ENCODE peak calls at places on chromosomes 4 and X, in eight cellular contexts. T, A, R, C, W, X, V and D are unnamed samples.

GRCh38 chrX:47662144-47662657 is 3.2 kb upstream of the UXT start:
- DNase-seq in T (no peak), A (no peak), R (no peak), C (peak; percentile 75), W (no peak), X (no peak), V (no peak), D (no peak)

GRCh38 chrX:68894142-68894512 is 65.3 kb downstream of the EFNB1 start:
- DNase-seq in T (no peak), A (no peak), R (no peak), C (no peak), W (peak; percentile 75), X (no peak), V (no peak), D (no peak)

GRCh38 chr4:33453916-33454315 is 2733.7 kb downstream of the PCDH7 start:
- DNase-seq in T (no peak), A (no peak), R (no peak), C (no peak), W (no peak), X (no peak), V (no peak), D (no peak)

GRCh38 chr4:88382621-88383020 is 4.0 kb downstream of the HERC6 start:
- DNase-seq in T (no peak), A (peak; percentile 39), R (no peak), C (no peak), W (no peak), X (peak; percentile 22), V (peak; percentile 27), D (no peak)

GRCh38 chr4:12707381-12708175 is 776.6 kb downstream of the RAB28 start:
- DNase-seq in T (no peak), A (no peak), R (no peak), C (no peak), W (no peak), X (no peak), V (no peak), D (no peak)

GRCh38 chr4:46937493-46937892 is 28.4 kb upstream of the COX7B2 start:
- DNase-seq in T (no peak), A (no peak), R (no peak), C (no peak), W (no peak), X (no peak), V (no peak), D (no peak)

GRCh38 chr4:69995526-69996016 is at the start of gene STATH:
- DNase-seq in T (no peak), A (no peak), R (no peak), C (no peak), W (no peak), X (no peak), V (no peak), D (no peak)

GRCh38 chrX:97446298-97446882 is 562.7 kb downstream of the RPA4 start:
- DNase-seq in T (no peak), A (no peak), R (no peak), C (no peak), W (no peak), X (no peak), V (no peak), D (no peak)

GRCh38 chr4:8688041-8688907 is 95.7 kb downstream of the CPZ start:
- DNase-seq in T (no peak), A (no peak), R (no peak), C (peak; percentile 87), W (peak; percentile 67), X (no peak), V (no peak), D (peak; percentile 80)

GRCh38 chrX:49110417-49110816 is 13.1 kb downstream of the GPKOW start:
- DNase-seq in T (no peak), A (no peak), R (no peak), C (no peak), W (no peak), X (no peak), V (no peak), D (no peak)

GRCh38 chr4:118033148-118034060 is 882 bp upstream of the NDST3 start:
- DNase-seq in T (no peak), A (no peak), R (peak; percentile 4), C (peak; percentile 86), W (peak; percentile 77), X (no peak), V (no peak), D (peak; percentile 48)

GRCh38 chrX:124228849-124229248 is 103.6 kb upstream of the TEX13D start:
- DNase-seq in T (no peak), A (no peak), R (no peak), C (no peak), W (no peak), X (no peak), V (no peak), D (no peak)

GRCh38 chrX:98207947-98208346 is 1324.2 kb downstream of the RPA4 start:
- DNase-seq in T (no peak), A (no peak), R (no peak), C (no peak), W (no peak), X (no peak), V (no peak), D (no peak)

GRCh38 chr4:150248181-150248580 is 169.9 kb downstream of the DCLK2 start:
- DNase-seq in T (no peak), A (no peak), R (no peak), C (no peak), W (no peak), X (no peak), V (no peak), D (no peak)

GRCh38 chrX:74450803-74451449 is 29.6 kb downstream of the SLC16A2 start:
- DNase-seq in T (peak; percentile 59), A (no peak), R (no peak), C (no peak), W (no peak), X (no peak), V (no peak), D (no peak)

GRCh38 chrX:51759055-51759454 is 15.8 kb downstream of the GSPT2 start:
- DNase-seq in T (no peak), A (no peak), R (peak; percentile 85), C (no peak), W (no peak), X (no peak), V (no peak), D (no peak)

GRCh38 chrX:54306379-54306778 is 51.5 kb downstream of the WNK3 start:
- DNase-seq in T (no peak), A (no peak), R (no peak), C (no peak), W (no peak), X (no peak), V (no peak), D (no peak)

GRCh38 chrX:99001286-99001685 is 1408.8 kb downstream of the PCDH19 start:
- DNase-seq in T (no peak), A (no peak), R (no peak), C (no peak), W (no peak), X (no peak), V (no peak), D (no peak)

GRCh38 chr4:52861879-52862604 is at the start of gene RASL11B:
- DNase-seq in T (no peak), A (peak; percentile 77), R (peak; percentile 80), C (peak; percentile 91), W (peak; percentile 94), X (peak; percentile 80), V (peak; percentile 76), D (peak; percentile 82)

GRCh38 chr4:77240469-77241066 is 83.6 kb downstream of the CCNG2 start:
- DNase-seq in T (peak; percentile 24), A (peak; percentile 18), R (peak; percentile 17), C (peak; percentile 88), W (peak; percentile 84), X (peak; percentile 37), V (peak; percentile 17), D (peak; percentile 75)

GRCh38 chrX:13843150-13843721 is 26.3 kb upstream of the GPM6B start:
- DNase-seq in T (no peak), A (no peak), R (no peak), C (no peak), W (no peak), X (no peak), V (no peak), D (no peak)

GRCh38 chrX:108186811-108187210 is 95.2 kb downstream of the ATG4A start:
- DNase-seq in T (peak; percentile 59), A (no peak), R (no peak), C (no peak), W (no peak), X (no peak), V (no peak), D (no peak)

GRCh38 chr4:38241541-38241940 is 281.3 kb downstream of the PTTG2 start:
- DNase-seq in T (no peak), A (no peak), R (no peak), C (no peak), W (no peak), X (no peak), V (no peak), D (no peak)

GRCh38 chr4:2800691-2801596 is 8.1 kb downstream of the SH3BP2 start:
- DNase-seq in T (no peak), A (no peak), R (no peak), C (peak; percentile 89), W (peak; percentile 84), X (no peak), V (peak; percentile 5), D (peak; percentile 52)

GRCh38 chr4:73259552-73260140 is 1.0 kb upstream of the ANKRD17 start:
- DNase-seq in T (no peak), A (no peak), R (peak; percentile 5), C (no peak), W (no peak), X (peak; percentile 17), V (no peak), D (peak; percentile 4)

GRCh38 chr4:153735901-153736461 is 23.8 kb downstream of the RNF175 start:
- DNase-seq in T (no peak), A (no peak), R (no peak), C (no peak), W (no peak), X (no peak), V (no peak), D (no peak)

GRCh38 chrX:41419082-41419481 is 28.1 kb upstream of the NYX start:
- DNase-seq in T (no peak), A (no peak), R (no peak), C (no peak), W (no peak), X (no peak), V (no peak), D (no peak)

GRCh38 chr4:1075809-1076524 is 37.4 kb downstream of the RNF212 start:
- DNase-seq in T (no peak), A (no peak), R (no peak), C (no peak), W (no peak), X (no peak), V (no peak), D (no peak)

GRCh38 chrX:74119016-74119910 is 184.7 kb upstream of the ZCCHC13 start:
- DNase-seq in T (peak; percentile 29), A (no peak), R (no peak), C (peak; percentile 80), W (no peak), X (no peak), V (no peak), D (no peak)